ENCODE peak calls at places on chromosomes 11 and 22, in ten cellular contexts. I is BJ, X is D721Med, H is Peyer's patch, G is neural crest cell, U is lower leg skin, A is glutamatergic neuron, W is lower lobe of right lung, F is GM13976, V is tibial artery. R is an unnamed sample.

GRCh38 chr11:113725411-113725810 is 19.3 kb upstream of the TMPRSS5 start:
- DNase-seq in I (no peak), X (no peak), H (no peak), G (no peak), U (no peak), A (no peak), W (no peak), F (no peak), V (no peak), R (no peak)

GRCh38 chr22:36253523-36254490 is 874 bp downstream of the APOL1 start:
- DNase-seq in I (no peak), X (no peak), H (peak), G (no peak), U (no peak), A (no peak), W (no peak), F (no peak), V (peak), R (no peak)

GRCh38 chr11:134533511-134533910 is 121.5 kb upstream of the B3GAT1 start:
- DNase-seq in I (no peak), X (no peak), H (peak), G (no peak), U (peak), A (peak), W (no peak), F (no peak), V (no peak), R (no peak)

GRCh38 chr11:74777877-74778276 is 29.2 kb downstream of the RNF169 start:
- DNase-seq in I (no peak), X (no peak), H (no peak), G (no peak), U (no peak), A (no peak), W (no peak), F (no peak), V (no peak), R (no peak)

GRCh38 chr22:49305215-49305965 is 522.3 kb downstream of the BRD1 start:
- DNase-seq in I (no peak), X (no peak), H (peak), G (peak), U (peak), A (peak), W (peak), F (peak), V (peak), R (peak)

GRCh38 chr11:117002639-117003305 is 95.5 kb downstream of the SIK3 start:
- DNase-seq in I (no peak), X (no peak), H (no peak), G (no peak), U (no peak), A (no peak), W (no peak), F (no peak), V (no peak), R (no peak)

GRCh38 chr11:86952221-86952875 is 2.8 kb downstream of the FZD4 start:
- DNase-seq in I (no peak), X (no peak), H (no peak), G (no peak), U (no peak), A (no peak), W (no peak), F (no peak), V (no peak), R (no peak)

GRCh38 chr22:46963672-46964545 is 201.5 kb downstream of the TBC1D22A start:
- DNase-seq in I (no peak), X (no peak), H (no peak), G (no peak), U (peak), A (no peak), W (no peak), F (no peak), V (no peak), R (no peak)

GRCh38 chr11:705646-706438 is at the start of gene EPS8L2:
- DNase-seq in I (no peak), X (no peak), H (peak), G (no peak), U (no peak), A (no peak), W (peak), F (no peak), V (no peak), R (peak)

GRCh38 chr11:76240666-76241065 is 34.4 kb upstream of the WNT11 start:
- DNase-seq in I (no peak), X (no peak), H (no peak), G (no peak), U (no peak), A (no peak), W (peak), F (no peak), V (no peak), R (peak)

GRCh38 chr11:130261546-130261945 is 53.2 kb downstream of the ZBTB44 start:
- DNase-seq in I (no peak), X (no peak), H (no peak), G (no peak), U (no peak), A (no peak), W (no peak), F (no peak), V (no peak), R (no peak)

GRCh38 chr11:68993546-68993945 is 12.8 kb upstream of the MRGPRD start:
- DNase-seq in I (no peak), X (no peak), H (no peak), G (no peak), U (no peak), A (no peak), W (no peak), F (no peak), V (no peak), R (no peak)

GRCh38 chr11:33027846-33028536 is 11.4 kb upstream of the TCP11L1 start:
- DNase-seq in I (no peak), X (no peak), H (no peak), G (no peak), U (no peak), A (no peak), W (no peak), F (no peak), V (no peak), R (no peak)

GRCh38 chr22:30861688-30862552 is 106.7 kb downstream of the MORC2 start:
- DNase-seq in I (no peak), X (no peak), H (peak), G (no peak), U (peak), A (no peak), W (no peak), F (peak), V (peak), R (no peak)

GRCh38 chr22:30864441-30865420 is 103.8 kb downstream of the MORC2 start:
- DNase-seq in I (no peak), X (no peak), H (peak), G (no peak), U (peak), A (no peak), W (no peak), F (peak), V (peak), R (no peak)

GRCh38 chr22:30861131-30861530 is 107.4 kb downstream of the MORC2 start:
- DNase-seq in I (no peak), X (no peak), H (peak), G (no peak), U (peak), A (no peak), W (no peak), F (no peak), V (no peak), R (no peak)

GRCh38 chr22:30865656-30866055 is 102.9 kb downstream of the MORC2 start:
- DNase-seq in I (no peak), X (no peak), H (peak), G (no peak), U (peak), A (no peak), W (no peak), F (peak), V (peak), R (no peak)

GRCh38 chr22:30863161-30863833 is 105.3 kb downstream of the MORC2 start:
- DNase-seq in I (no peak), X (peak), H (peak), G (peak), U (peak), A (peak), W (no peak), F (peak), V (peak), R (no peak)
- TF ChIP-seq CTCF in I (no peak), X (peak), H (no peak), G (no peak), U (no peak), A (no peak), W (no peak), F (no peak), V (no peak), R (no peak)

DNA sequence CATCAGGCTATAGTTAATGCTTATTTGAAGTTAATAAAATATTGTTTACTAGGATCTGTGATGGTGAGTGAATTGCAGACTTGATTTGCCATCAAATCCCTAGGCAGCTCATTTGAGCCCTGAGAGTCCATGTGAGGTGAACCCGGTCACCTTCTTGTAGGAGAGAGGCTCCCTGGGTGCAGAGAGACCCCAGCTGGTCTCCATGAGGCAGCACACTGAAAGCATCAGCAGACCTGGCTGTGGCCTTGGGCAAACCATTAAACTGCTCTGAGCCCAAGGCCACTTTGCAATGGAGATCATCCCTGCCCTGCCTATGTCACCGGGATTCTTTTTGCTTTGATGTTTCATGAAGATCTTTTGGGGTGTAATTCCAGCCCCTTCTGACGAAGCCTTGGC is 125.2 kb downstream of the MICAL2 start:
- DNase-seq in I (no peak), X (no peak), H (no peak), G (no peak), U (no peak), A (no peak), W (no peak), F (no peak), V (no peak), R (no peak)
- TF ChIP-seq CTCF in I (no peak), X (no peak), H (no peak), G (no peak), U (no peak), A (no peak), W (no peak), F (no peak), V (no peak), R (peak)

GRCh38 chr11:79441159-79441875 is 487 bp upstream of the TENM4 start:
- DNase-seq in I (no peak), X (no peak), H (peak), G (no peak), U (no peak), A (no peak), W (no peak), F (no peak), V (no peak), R (no peak)
- TF ChIP-seq CTCF in I (peak), X (peak), H (no peak), G (peak), U (no peak), A (peak), W (no peak), F (no peak), V (no peak), R (peak)

GRCh38 chr11:71062199-71062598 is 190.2 kb downstream of the SHANK2 start:
- DNase-seq in I (no peak), X (no peak), H (no peak), G (no peak), U (no peak), A (no peak), W (no peak), F (no peak), V (no peak), R (peak)
- TF ChIP-seq CTCF in I (no peak), X (no peak), H (no peak), G (no peak), U (no peak), A (no peak), W (no peak), F (no peak), V (no peak), R (no peak)

GRCh38 chr11:70857885-70858284 is 394.5 kb downstream of the SHANK2 start:
- DNase-seq in I (no peak), X (no peak), H (no peak), G (no peak), U (no peak), A (no peak), W (no peak), F (no peak), V (no peak), R (no peak)

GRCh38 chr11:70854201-70854600 is 398.2 kb downstream of the SHANK2 start:
- DNase-seq in I (no peak), X (no peak), H (no peak), G (no peak), U (no peak), A (no peak), W (no peak), F (no peak), V (no peak), R (no peak)

GRCh38 chr11:70853103-70853830 is 399.1 kb downstream of the SHANK2 start:
- DNase-seq in I (no peak), X (no peak), H (no peak), G (no peak), U (no peak), A (no peak), W (no peak), F (no peak), V (no peak), R (no peak)

GRCh38 chr11:70851907-70852306 is 400.5 kb downstream of the SHANK2 start:
- DNase-seq in I (no peak), X (no peak), H (no peak), G (no peak), U (no peak), A (no peak), W (no peak), F (no peak), V (no peak), R (no peak)

DNA sequence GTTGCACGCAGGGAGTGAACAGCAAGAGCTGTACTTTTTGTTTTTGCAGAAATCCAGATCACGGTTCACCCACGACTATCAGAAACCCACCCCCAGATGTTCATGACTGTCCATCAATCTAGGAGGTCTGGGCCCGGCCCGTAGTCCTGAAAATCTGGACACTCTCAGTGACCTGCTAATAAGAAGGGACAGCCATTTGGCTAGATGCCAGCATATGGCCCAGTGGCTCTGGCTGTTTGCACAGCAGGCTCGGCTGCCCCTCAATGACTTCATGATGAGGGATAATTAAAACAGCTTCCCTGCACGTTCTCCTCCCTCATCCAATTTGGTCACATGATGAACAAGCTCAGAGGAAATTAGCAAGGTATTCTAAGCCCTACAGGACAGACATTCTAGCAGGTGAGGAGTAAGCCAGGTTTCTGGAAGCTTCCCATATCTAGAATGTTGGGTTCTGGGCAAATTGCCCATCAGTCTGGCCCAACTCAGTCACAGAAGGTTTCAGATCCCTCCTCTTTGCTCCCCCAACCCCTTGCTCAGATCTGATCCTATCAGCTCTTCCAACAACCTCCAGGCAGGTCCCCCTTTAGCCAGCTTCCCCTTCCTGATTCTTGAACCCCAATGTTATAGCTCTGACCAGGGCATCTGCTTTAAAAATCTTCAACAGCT is 397.4 kb downstream of the SHANK2 start:
- DNase-seq in I (no peak), X (no peak), H (no peak), G (no peak), U (no peak), A (peak), W (no peak), F (no peak), V (no peak), R (no peak)
- TF ChIP-seq CTCF in I (no peak), X (no peak), H (no peak), G (no peak), U (no peak), A (no peak), W (no peak), F (no peak), V (no peak), R (no peak)

GRCh38 chr11:120985718-120986569 is 38.0 kb upstream of the TBCEL start:
- DNase-seq in I (no peak), X (peak), H (peak), G (peak), U (no peak), A (peak), W (peak), F (peak), V (no peak), R (no peak)
- TF ChIP-seq CTCF in I (no peak), X (peak), H (peak), G (peak), U (no peak), A (peak), W (peak), F (no peak), V (peak), R (peak)

GRCh38 chr11:47259178-47259977 is 1.6 kb downstream of the NR1H3 start:
- DNase-seq in I (no peak), X (no peak), H (peak), G (peak), U (no peak), A (peak), W (peak), F (peak), V (no peak), R (peak)

GRCh38 chr11:47256374-47256773 is 1.4 kb upstream of the NR1H3 start:
- DNase-seq in I (no peak), X (no peak), H (no peak), G (no peak), U (no peak), A (no peak), W (no peak), F (no peak), V (no peak), R (no peak)

GRCh38 chr11:47258317-47258902 is 614 bp downstream of the NR1H3 start:
- DNase-seq in I (no peak), X (no peak), H (no peak), G (no peak), U (no peak), A (no peak), W (no peak), F (no peak), V (no peak), R (peak)

GRCh38 chr11:47257178-47257517 is 648 bp upstream of the NR1H3 start:
- DNase-seq in I (no peak), X (no peak), H (no peak), G (no peak), U (no peak), A (no peak), W (no peak), F (no peak), V (no peak), R (peak)

DNA sequence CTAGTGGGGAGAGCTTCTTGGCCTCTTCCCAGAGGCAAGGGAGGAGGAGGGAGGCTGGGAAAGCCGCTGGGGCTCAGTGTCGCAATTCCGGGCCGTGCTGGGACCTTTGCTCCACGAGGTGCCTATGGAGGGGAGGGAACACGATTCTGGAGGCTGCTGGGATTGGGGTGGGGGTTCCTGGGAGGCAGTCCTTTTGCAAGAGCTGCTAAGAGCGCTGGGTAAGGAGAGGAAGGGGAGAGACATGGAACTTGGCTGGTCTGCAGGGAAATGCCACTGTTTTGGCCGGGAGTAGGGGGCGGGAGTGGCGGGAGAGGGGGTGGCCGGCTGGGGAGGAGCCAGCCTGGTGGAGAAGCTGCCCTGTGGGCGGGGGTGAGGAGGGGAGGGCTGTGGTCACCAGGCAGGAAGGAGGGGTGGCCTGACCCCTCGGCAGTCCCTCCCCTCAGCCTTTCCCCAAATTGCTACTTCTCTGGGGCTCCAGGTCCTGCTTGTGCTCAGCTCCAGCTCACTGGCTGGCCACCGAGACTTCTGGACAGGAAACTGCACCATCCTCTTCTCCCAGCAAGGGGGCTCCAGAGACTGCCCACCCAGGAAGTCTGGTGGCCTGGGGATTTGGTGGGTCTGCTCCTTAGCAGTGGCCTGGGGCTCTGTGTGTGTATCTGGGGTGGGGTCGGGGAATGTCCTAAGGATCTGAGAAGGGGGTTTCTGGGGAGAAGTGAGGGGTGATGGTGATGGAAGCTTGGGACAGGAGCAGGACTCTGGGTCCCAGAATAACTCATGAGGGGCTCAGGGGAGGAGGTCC is at the start of gene NR1H3:
- DNase-seq in I (no peak), X (no peak), H (peak), G (peak), U (peak), A (peak), W (peak), F (peak), V (peak), R (peak)
- TF ChIP-seq CTCF in I (peak), X (peak), H (peak), G (peak), U (no peak), A (peak), W (peak), F (no peak), V (peak), R (peak)

DNA sequence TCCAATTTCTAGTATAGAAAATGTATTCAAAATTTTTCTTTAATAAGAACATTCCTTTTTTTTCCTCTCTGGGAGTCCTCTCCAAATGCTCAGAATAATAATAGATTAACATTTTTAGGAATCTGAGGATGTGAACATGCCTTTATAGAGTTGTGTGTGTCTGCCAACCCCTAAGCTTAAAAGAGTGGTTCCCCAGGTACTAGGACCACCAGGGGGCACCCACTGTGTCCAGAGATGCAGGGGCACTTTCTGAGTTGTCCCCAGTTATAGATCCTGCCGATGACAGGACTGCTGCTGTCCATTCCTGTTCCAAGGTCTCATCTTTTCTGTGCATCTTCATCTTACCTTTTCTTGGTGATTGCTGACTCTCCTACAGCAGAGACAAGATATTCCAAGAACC is 27.0 kb upstream of the MICAL2 start:
- DNase-seq in I (no peak), X (no peak), H (peak), G (no peak), U (peak), A (no peak), W (no peak), F (no peak), V (no peak), R (no peak)
- TF ChIP-seq CTCF in I (no peak), X (no peak), H (no peak), G (peak), U (no peak), A (no peak), W (no peak), F (no peak), V (no peak), R (peak)

DNA sequence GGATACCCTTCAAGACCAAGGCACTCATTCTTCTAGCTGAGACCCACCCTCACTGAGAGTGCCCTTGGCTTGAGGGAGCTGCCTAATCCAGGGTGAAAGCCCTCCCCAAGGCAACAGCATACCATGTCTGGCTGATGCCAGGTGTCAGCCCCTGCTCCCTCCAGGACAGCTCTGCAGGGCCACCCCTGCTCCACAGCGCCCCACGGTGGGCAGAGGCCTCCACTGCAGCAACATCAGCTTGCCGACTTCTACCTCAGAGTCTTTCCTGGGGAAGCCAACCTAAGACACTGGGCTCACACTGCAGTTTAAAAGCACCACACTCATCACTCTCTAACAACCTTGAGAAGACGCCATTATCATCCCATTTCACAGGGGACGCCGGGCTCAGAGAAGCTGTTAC is 29.0 kb downstream of the TTLL1 start:
- DNase-seq in I (no peak), X (peak), H (peak), G (peak), U (no peak), A (peak), W (peak), F (peak), V (no peak), R (no peak)
- TF ChIP-seq CTCF in I (peak), X (peak), H (peak), G (peak), U (no peak), A (peak), W (peak), F (peak), V (peak), R (peak)